ENCODE peak calls at places on chromosomes 2 and 18, in five cellular contexts. I is cardiac muscle cell, E is Calu3, L is GM12864, V is GM13977. S is an unnamed sample.

GRCh38 chr2:239905884-239906654 is 119.1 kb downstream of the NDUFA10 start:
- DNase-seq in I (no peak), E (no peak), L (no peak), V (no peak), S (no peak)

GRCh38 chr2:189056200-189057106 is 82.3 kb downstream of the COL3A1 start:
- DNase-seq in I (no peak), E (no peak), L (no peak), V (no peak), S (no peak)

GRCh38 chr2:215537621-215538020 is 101.8 kb upstream of the FN1 start:
- DNase-seq in I (peak), E (no peak), L (no peak), V (no peak), S (no peak)

GRCh38 chr2:112032615-112033457 is 22.2 kb upstream of the TMEM87B start:
- DNase-seq in I (peak), E (peak), L (no peak), V (no peak), S (no peak)

GRCh38 chr2:217932661-217933325 is 70.0 kb downstream of the TNS1 start:
- DNase-seq in I (peak), E (no peak), L (no peak), V (no peak), S (no peak)

GRCh38 chr2:10260130-10260529 is 42.6 kb upstream of the HPCAL1 start:
- DNase-seq in I (no peak), E (no peak), L (no peak), V (no peak), S (no peak)

GRCh38 chr2:15744820-15745219 is 153.2 kb downstream of the DDX1 start:
- DNase-seq in I (no peak), E (no peak), L (no peak), V (no peak), S (no peak)

GRCh38 chr2:216362730-216363129 is 9.6 kb downstream of the MARCHF4 start:
- DNase-seq in I (peak), E (no peak), L (no peak), V (no peak), S (no peak)

GRCh38 chr18:50970006-50970405 is 2.2 kb downstream of the ELAC1 start:
- DNase-seq in I (no peak), E (peak), L (no peak), V (no peak), S (no peak)

GRCh38 chr2:238558456-238559099 is 131.9 kb downstream of the ASB1 start:
- DNase-seq in I (no peak), E (no peak), L (no peak), V (peak), S (no peak)

GRCh38 chr2:191148766-191149165 is 2.0 kb downstream of the STAT4 start:
- DNase-seq in I (no peak), E (no peak), L (no peak), V (no peak), S (no peak)

GRCh38 chr2:183172220-183172887 is 48.1 kb downstream of the NUP35 start:
- DNase-seq in I (no peak), E (no peak), L (no peak), V (no peak), S (no peak)

GRCh38 chr2:109597283-109597682 is 16.5 kb downstream of the SEPTIN10 start:
- DNase-seq in I (no peak), E (no peak), L (no peak), V (no peak), S (no peak)

GRCh38 chr2:204019572-204020501 is 83.3 kb downstream of the ICOS start:
- DNase-seq in I (no peak), E (peak), L (no peak), V (no peak), S (no peak)

GRCh38 chr18:53909668-53910067 is 314.8 kb downstream of the MBD2 start:
- DNase-seq in I (no peak), E (peak), L (peak), V (no peak), S (no peak)
- TF ChIP-seq CTCF in I (no peak), E (peak), L (peak), V (no peak), S (no peak)

DNA sequence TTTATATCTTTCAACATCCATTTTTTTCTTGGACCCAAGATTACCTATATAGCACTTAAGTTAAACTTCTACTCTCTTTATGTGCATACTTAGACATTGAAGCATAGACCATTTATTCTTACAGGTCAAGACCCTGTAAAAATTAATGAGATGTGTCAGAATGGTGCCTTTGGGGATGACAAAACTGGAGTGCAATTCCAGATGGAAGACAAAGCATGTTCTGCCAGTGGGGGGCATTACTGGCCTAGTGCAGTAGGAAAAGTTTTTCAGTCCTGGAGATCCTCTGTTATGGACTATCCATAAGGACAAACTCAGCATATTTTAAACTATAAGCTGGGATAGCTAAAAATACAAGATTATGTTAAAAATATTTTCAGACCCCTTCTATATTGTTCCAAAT is 57.8 kb upstream of the MMADHC start:
- DNase-seq in I (peak), E (no peak), L (no peak), V (no peak), S (no peak)
- TF ChIP-seq CTCF in I (peak), E (no peak), L (no peak), V (no peak), S (no peak)

DNA sequence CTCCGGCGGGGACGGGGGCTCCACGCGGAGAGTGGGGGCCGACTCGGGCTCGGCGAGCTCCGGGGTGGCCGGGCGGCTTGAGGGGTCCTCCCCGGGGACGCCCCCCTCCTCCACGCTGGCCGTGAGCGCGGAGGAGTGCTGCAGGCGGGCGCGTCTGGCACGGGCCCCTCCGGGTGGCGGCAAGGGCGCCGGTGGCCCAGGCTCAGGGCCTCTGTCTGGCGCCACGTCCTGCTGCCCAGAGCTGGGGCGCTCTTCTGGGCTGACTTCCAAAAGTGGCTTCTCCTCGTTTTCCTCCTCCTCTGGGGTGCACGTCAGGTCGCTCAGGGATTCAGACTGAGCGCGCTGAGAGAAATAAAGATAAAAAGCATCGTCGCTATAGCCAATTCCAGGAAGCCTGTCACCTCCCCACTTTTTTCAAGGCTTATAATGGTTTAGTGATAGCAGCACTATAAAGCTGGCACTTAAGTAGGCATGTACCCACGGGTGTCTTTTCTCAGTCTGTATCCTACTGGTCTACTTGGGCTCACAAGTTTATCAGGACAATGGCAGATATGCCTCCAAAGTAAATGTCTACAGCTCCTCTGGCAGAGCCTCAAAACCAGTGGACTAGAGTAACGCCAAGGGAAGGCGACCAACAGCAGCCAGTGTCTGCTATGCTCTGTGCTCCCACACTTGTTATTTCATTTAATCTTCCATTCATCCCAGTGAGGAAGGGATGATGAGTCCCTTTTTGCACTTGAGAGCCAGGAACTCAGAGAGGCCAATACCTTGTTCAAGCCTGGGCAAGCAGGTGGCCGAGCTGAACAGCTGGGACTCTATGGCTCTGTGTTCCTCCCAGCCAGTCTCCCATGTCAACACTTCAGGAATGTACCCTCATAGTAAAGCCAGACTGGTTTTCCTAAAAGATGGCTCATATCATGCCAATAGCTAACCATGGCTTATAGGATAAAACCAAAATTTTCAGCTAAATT is 92.5 kb upstream of the MGAT4A start:
- DNase-seq in I (no peak), E (no peak), L (no peak), V (no peak), S (peak)
- TF ChIP-seq CTCF in I (no peak), E (no peak), L (no peak), V (no peak), S (no peak)

GRCh38 chr2:141526760-141527159 is 604.1 kb downstream of the LRP1B start:
- DNase-seq in I (no peak), E (no peak), L (no peak), V (no peak), S (no peak)

GRCh38 chr2:141523199-141523598 is 607.6 kb downstream of the LRP1B start:
- DNase-seq in I (no peak), E (no peak), L (no peak), V (no peak), S (no peak)

GRCh38 chr2:141524777-141525176 is 606.0 kb downstream of the LRP1B start:
- DNase-seq in I (no peak), E (no peak), L (no peak), V (no peak), S (no peak)

GRCh38 chr2:141529674-141530073 is 601.1 kb downstream of the LRP1B start:
- DNase-seq in I (no peak), E (no peak), L (no peak), V (no peak), S (no peak)

GRCh38 chr2:141528990-141529389 is 601.8 kb downstream of the LRP1B start:
- DNase-seq in I (no peak), E (no peak), L (no peak), V (peak), S (no peak)
- TF ChIP-seq CTCF in I (no peak), E (no peak), L (no peak), V (no peak), S (no peak)

GRCh38 chr18:39841133-39842041 is 2113.6 kb upstream of the PIK3C3 start:
- DNase-seq in I (peak), E (peak), L (no peak), V (no peak), S (peak)
- TF ChIP-seq CTCF in I (peak), E (peak), L (no peak), V (no peak), S (peak)

DNA sequence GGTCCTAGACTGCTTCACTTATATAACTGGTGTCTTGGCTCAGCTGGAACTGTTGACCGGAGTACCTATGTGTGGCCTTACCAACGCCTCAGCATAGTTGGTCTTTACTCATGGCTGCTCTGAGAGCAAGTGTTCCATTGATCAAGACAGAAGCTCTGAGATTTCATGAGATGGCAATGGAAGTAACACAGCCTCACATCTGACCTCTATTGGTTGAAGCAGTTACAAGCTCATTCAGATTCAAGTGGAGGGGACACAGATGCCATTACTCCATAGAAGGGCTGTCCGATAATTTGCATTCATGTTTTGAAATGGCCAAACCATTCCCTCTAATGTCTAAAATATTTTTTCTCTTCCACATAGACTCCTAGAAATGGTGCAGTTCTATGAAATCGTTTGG is 46.4 kb upstream of the STK39 start:
- DNase-seq in I (no peak), E (no peak), L (no peak), V (no peak), S (no peak)
- TF ChIP-seq CTCF in I (peak), E (no peak), L (no peak), V (no peak), S (no peak)

DNA sequence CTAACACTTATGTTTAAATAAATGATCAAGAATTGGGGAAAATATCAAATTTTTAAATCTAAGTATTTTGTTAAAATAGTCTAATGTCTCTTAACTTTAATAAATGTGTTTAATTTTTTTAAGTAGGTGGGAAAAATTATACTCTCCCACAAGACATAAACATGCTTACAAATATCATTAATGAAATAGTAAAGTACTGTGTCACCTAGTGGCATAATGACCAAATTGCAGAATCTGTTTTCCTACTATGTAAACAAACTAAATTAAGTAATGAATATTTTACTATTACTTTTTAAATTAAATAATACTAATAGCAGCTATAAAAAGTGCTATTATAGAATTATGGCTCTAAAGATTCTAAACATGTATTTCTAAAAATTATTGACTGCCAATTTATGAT is 52.0 kb upstream of the CHAC2 start:
- DNase-seq in I (peak), E (no peak), L (no peak), V (no peak), S (no peak)
- TF ChIP-seq CTCF in I (peak), E (peak), L (peak), V (peak), S (peak)

S was measured in nephron progenitor cell.